ENCODE peak calls at places on chromosomes 5 and 9, in eight cellular contexts. A is GM23248; P is aorta; E is pancreas; C is fibroblast of lung; R is HCT116; S is CD8-positive, alpha-beta memory T cell; Z is adrenal gland. Q is an unnamed sample.

GRCh38 chr9:14345586-14346237 is 31.8 kb upstream of the NFIB start:
- DNase-seq in A (no peak), P (no peak), E (no peak), C (no peak), R (no peak), S (no peak), Z (no peak), Q (no peak)

GRCh38 chr9:77793909-77794308 is 145.8 kb upstream of the GNA14 start:
- DNase-seq in A (peak; percentile 79), P (no peak), E (no peak), C (peak; percentile 51), R (peak; percentile 18), S (no peak), Z (no peak), Q (peak; percentile 19)

GRCh38 chr5:1801061-1801953 is at the start of gene NDUFS6:
- DNase-seq in A (peak; percentile 75), P (peak; percentile 87), E (peak; percentile 73), C (peak; percentile 71), R (no peak), S (peak; percentile 75), Z (peak; percentile 86), Q (no peak)

GRCh38 chr5:20231040-20231439 is 243.0 kb upstream of the CDH18 start:
- DNase-seq in A (peak; percentile 0), P (no peak), E (no peak), C (peak; percentile 28), R (no peak), S (no peak), Z (no peak), Q (no peak)

GRCh38 chr5:73911761-73912393 is 285.9 kb downstream of the ARHGEF28 start:
- DNase-seq in A (no peak), P (no peak), E (no peak), C (peak; percentile 44), R (no peak), S (no peak), Z (no peak), Q (no peak)

GRCh38 chr5:1430121-1430795 is 15.0 kb downstream of the SLC6A3 start:
- DNase-seq in A (no peak), P (peak; percentile 30), E (no peak), C (no peak), R (no peak), S (no peak), Z (no peak), Q (no peak)

GRCh38 chr9:109467936-109468335 is 30.2 kb downstream of the PTPN3 start:
- DNase-seq in A (no peak), P (no peak), E (no peak), C (no peak), R (no peak), S (no peak), Z (no peak), Q (no peak)

GRCh38 chr9:72048850-72049249 is 11.6 kb downstream of the C9orf57 start:
- DNase-seq in A (no peak), P (no peak), E (no peak), C (peak; percentile 63), R (no peak), S (no peak), Z (no peak), Q (no peak)

GRCh38 chr5:53942724-53943123 is 367.6 kb downstream of the ARL15 start:
- DNase-seq in A (peak; percentile 28), P (no peak), E (no peak), C (peak; percentile 81), R (no peak), S (no peak), Z (no peak), Q (no peak)

GRCh38 chr9:93930070-93930469 is 25.1 kb downstream of the BARX1 start:
- DNase-seq in A (no peak), P (no peak), E (no peak), C (no peak), R (no peak), S (no peak), Z (no peak), Q (no peak)

GRCh38 chr9:85212209-85212608 is 529.5 kb downstream of the AGTPBP1 start:
- DNase-seq in A (peak; percentile 83), P (no peak), E (no peak), C (no peak), R (peak; percentile 46), S (no peak), Z (no peak), Q (no peak)

GRCh38 chr9:8825600-8826147 is 1026.1 kb upstream of the DMAC1 start:
- DNase-seq in A (no peak), P (no peak), E (no peak), C (no peak), R (no peak), S (no peak), Z (no peak), Q (no peak)

GRCh38 chr5:143635146-143635752 is 176.7 kb upstream of the HMHB1 start:
- DNase-seq in A (peak; percentile 77), P (no peak), E (no peak), C (peak; percentile 60), R (no peak), S (no peak), Z (no peak), Q (no peak)

GRCh38 chr9:137494104-137494544 is 35.0 kb upstream of the NSMF start:
- DNase-seq in A (no peak), P (no peak), E (no peak), C (no peak), R (no peak), S (no peak), Z (peak; percentile 20), Q (no peak)

GRCh38 chr5:54470191-54470590 is 14.7 kb downstream of the HSPB3 start:
- DNase-seq in A (peak; percentile 72), P (no peak), E (no peak), C (peak; percentile 28), R (no peak), S (no peak), Z (no peak), Q (peak; percentile 51)

GRCh38 chr5:137075163-137075970 is 423.8 kb downstream of the SPOCK1 start:
- DNase-seq in A (peak; percentile 38), P (no peak), E (peak; percentile 91), C (no peak), R (peak; percentile 69), S (no peak), Z (peak; percentile 86), Q (no peak)

DNA sequence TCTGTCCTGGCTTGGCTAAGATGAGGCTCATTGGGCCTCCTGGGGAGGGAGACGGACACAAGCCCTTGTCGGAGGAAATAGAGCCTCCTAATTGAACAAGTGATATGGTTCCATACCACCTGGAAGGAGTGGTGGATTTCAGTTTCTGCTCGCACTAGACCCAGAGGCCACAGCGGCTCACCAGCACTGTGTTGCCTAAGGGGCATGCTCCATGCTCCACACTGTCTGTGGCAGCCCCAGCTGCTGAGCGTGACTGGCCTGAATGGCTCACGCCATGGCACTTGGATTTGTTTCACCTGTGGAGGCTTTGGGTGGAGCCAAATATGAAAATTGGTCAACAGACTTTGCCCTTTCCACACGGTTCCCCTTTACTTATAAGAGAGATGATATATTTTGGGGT is 181.1 kb downstream of the HSPA4 start:
- DNase-seq in A (no peak), P (no peak), E (no peak), C (no peak), R (no peak), S (no peak), Z (no peak), Q (no peak)
- H3K4me3 ChIP-seq in A (no peak overlapping the region), P (no peak overlapping the region), E (no peak overlapping the region), C (no peak overlapping the region), R (no peak overlapping the region), S (no peak overlapping the region), Z (no peak overlapping the region), Q (no peak overlapping the region)

GRCh38 chr5:94660506-94660905 is 42.0 kb downstream of the SLF1 start:
- DNase-seq in A (no peak), P (no peak), E (no peak), C (no peak), R (no peak), S (no peak), Z (no peak), Q (no peak)

DNA sequence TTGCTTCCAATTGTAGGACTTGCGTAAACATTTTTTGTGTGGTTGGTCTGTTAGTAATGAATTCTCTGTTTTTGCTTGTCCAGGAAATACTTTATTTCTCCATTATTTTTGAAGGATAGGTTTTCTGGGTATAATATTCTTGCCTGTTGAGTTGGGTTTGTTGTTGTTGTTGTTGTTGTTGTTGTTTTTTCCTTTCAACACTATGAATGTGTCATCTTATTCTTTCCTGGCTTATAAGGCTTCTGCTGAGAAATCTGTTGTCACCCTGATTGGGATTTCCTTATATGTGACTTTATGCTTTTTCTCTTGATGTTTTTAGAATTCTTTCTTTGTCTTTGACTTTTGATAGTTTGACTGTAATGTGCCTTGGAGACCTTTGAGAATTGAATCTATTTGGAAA is 39.8 kb downstream of the SLF1 start:
- DNase-seq in A (no peak), P (no peak), E (no peak), C (no peak), R (no peak), S (no peak), Z (no peak), Q (no peak)
- H3K36me3 ChIP-seq in A (peaks cover 16% of the 10 kb centered on the region), P (no peaks in the 10 kb centered on the region), E (no peaks in the 10 kb centered on the region), C (no peaks in the 10 kb centered on the region), R (peaks cover 21% of the 10 kb centered on the region), S (no peaks in the 10 kb centered on the region), Z (no peaks in the 10 kb centered on the region), Q (no peaks in the 10 kb centered on the region)

GRCh38 chr9:133118179-133118520 is 2.9 kb downstream of the RALGDS start:
- DNase-seq in A (no peak), P (peak; percentile 26), E (no peak), C (no peak), R (no peak), S (no peak), Z (no peak), Q (no peak)

GRCh38 chr9:133119039-133119438 is 2.0 kb downstream of the RALGDS start:
- DNase-seq in A (peak; percentile 21), P (no peak), E (no peak), C (no peak), R (no peak), S (no peak), Z (peak; percentile 63), Q (no peak)

GRCh38 chr9:133119461-133120342 is 1.3 kb downstream of the RALGDS start:
- DNase-seq in A (peak; percentile 59), P (no peak), E (no peak), C (no peak), R (no peak), S (no peak), Z (no peak), Q (no peak)

GRCh38 chr9:133117271-133118178 is 3.5 kb downstream of the RALGDS start:
- DNase-seq in A (peak; percentile 57), P (peak; percentile 85), E (peak; percentile 81), C (peak; percentile 15), R (no peak), S (no peak), Z (peak; percentile 96), Q (no peak)

GRCh38 chr9:133118568-133118967 is 2.5 kb downstream of the RALGDS start:
- DNase-seq in A (no peak), P (peak; percentile 36), E (no peak), C (no peak), R (no peak), S (no peak), Z (no peak), Q (no peak)
- H3K4me3 ChIP-seq in A (no peak overlapping the region), P (no peak overlapping the region), E (no peak overlapping the region), C (no peak overlapping the region), R (no peak overlapping the region), S (no peak overlapping the region), Z (no peak overlapping the region), Q (no peak overlapping the region)

DNA sequence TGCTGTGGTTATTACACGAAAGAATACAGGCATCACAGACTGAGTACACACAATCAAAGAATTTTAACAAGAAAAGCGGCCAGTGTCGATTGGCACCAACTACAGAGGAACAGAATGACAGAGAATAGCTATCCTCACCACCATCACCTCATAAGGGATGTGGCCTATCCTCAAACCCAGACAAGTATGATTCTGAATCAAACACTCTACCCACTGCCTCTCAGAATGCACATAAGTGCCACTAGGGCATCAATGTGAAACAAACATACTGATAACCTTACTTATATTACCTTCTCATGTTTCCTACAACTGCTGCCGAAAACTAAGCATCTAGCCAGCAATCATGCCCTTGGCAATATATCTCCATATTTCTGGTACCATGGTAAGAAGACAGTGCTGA is 88.6 kb downstream of the LHFPL2 start:
- DNase-seq in A (no peak), P (no peak), E (no peak), C (no peak), R (no peak), S (no peak), Z (no peak), Q (no peak)
- H3K36me3 ChIP-seq in A (no peaks in the 10 kb centered on the region), P (no peaks in the 10 kb centered on the region), E (no peaks in the 10 kb centered on the region), C (no peaks in the 10 kb centered on the region), R (no peaks in the 10 kb centered on the region), S (no peaks in the 10 kb centered on the region), Z (no peaks in the 10 kb centered on the region), Q (peaks cover 1% of the 10 kb centered on the region)